ENCODE peak calls at places on chromosome 15, in seven cellular contexts. Z is CD8-positive, alpha-beta T cell; E is pancreas; R is uterus; D is esophagus muscularis mucosa; I is upper lobe of right lung; C is dorsolateral prefrontal cortex. Q is an unnamed sample.

GRCh38 chr15:95286911-95287769 is 1043.4 kb upstream of the NR2F2 start:
- DNase-seq in Z (no peak), E (no peak), R (no peak), D (no peak), I (no peak), C (no peak), Q (peak)

GRCh38 chr15:70267879-70268278 is 170.2 kb upstream of the TLE3 start:
- DNase-seq in Z (no peak), E (no peak), R (no peak), D (no peak), I (no peak), C (no peak), Q (no peak)

GRCh38 chr15:73954188-73955145 is 28.2 kb downstream of the LOXL1 start:
- DNase-seq in Z (no peak), E (no peak), R (no peak), D (no peak), I (peak), C (no peak), Q (no peak)

GRCh38 chr15:75672646-75673425 is 25.1 kb downstream of the SNX33 start:
- DNase-seq in Z (no peak), E (no peak), R (peak), D (no peak), I (no peak), C (no peak), Q (peak)

GRCh38 chr15:78880242-78880533 is 7.5 kb downstream of the MORF4L1 start:
- DNase-seq in Z (no peak), E (no peak), R (no peak), D (no peak), I (no peak), C (no peak), Q (no peak)

GRCh38 chr15:72503147-72503546 is 29.0 kb downstream of the ARIH1 start:
- DNase-seq in Z (no peak), E (no peak), R (no peak), D (no peak), I (no peak), C (no peak), Q (no peak)

GRCh38 chr15:52657338-52657737 is 21.9 kb downstream of the ATOSA start:
- DNase-seq in Z (no peak), E (no peak), R (no peak), D (no peak), I (no peak), C (no peak), Q (no peak)

GRCh38 chr15:29914441-29915053 is 92.3 kb upstream of the TJP1 start:
- DNase-seq in Z (no peak), E (peak), R (no peak), D (peak), I (no peak), C (no peak), Q (no peak)

GRCh38 chr15:85099195-85099803 is 117.6 kb downstream of the PDE8A start:
- DNase-seq in Z (no peak), E (no peak), R (no peak), D (no peak), I (no peak), C (peak), Q (no peak)

GRCh38 chr15:66294157-66294931 is 976 bp downstream of the DIS3L start:
- DNase-seq in Z (no peak), E (peak), R (peak), D (no peak), I (no peak), C (no peak), Q (no peak)

GRCh38 chr15:27784107-27784506 is 315.0 kb downstream of the OCA2 start:
- DNase-seq in Z (no peak), E (no peak), R (no peak), D (peak), I (no peak), C (no peak), Q (no peak)

GRCh38 chr15:53414167-53414566 is 345.3 kb downstream of the WDR72 start:
- DNase-seq in Z (no peak), E (peak), R (no peak), D (no peak), I (no peak), C (no peak), Q (no peak)

GRCh38 chr15:31970007-31970406 is 60.3 kb upstream of the CHRNA7 start:
- DNase-seq in Z (no peak), E (no peak), R (no peak), D (peak), I (no peak), C (no peak), Q (no peak)

GRCh38 chr15:38454687-38455071 is 752 bp downstream of the FAM98B start:
- DNase-seq in Z (no peak), E (no peak), R (no peak), D (no peak), I (no peak), C (no peak), Q (no peak)

GRCh38 chr15:83061680-83062079 is 5.4 kb downstream of the BTBD1 start:
- DNase-seq in Z (no peak), E (no peak), R (no peak), D (no peak), I (no peak), C (no peak), Q (no peak)

GRCh38 chr15:83065431-83065830 is 1.6 kb downstream of the BTBD1 start:
- DNase-seq in Z (no peak), E (no peak), R (no peak), D (no peak), I (no peak), C (no peak), Q (no peak)

GRCh38 chr15:83064859-83065258 is 2.2 kb downstream of the BTBD1 start:
- DNase-seq in Z (no peak), E (no peak), R (no peak), D (no peak), I (no peak), C (no peak), Q (no peak)

GRCh38 chr15:83062768-83063180 is 4.3 kb downstream of the BTBD1 start:
- DNase-seq in Z (no peak), E (no peak), R (no peak), D (no peak), I (no peak), C (no peak), Q (no peak)

DNA sequence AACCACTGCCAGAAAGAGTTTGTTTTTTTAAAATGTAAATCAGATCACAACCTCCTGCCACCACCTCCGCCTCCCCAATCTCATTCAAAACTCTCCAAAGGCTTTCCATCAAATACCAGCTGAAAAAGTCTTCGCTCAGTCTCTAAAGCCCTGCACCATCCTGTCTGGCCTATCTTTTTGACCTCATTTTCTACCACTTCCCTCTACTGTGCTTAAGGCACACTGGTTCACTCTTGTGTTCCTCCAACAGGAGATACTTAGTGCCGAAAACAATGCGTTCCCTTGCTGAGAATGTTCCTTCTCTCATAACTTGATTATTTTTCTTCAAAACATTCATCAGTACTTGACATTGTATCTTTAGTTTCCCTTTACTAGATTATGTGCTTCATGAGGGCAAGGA is 3.5 kb downstream of the BTBD1 start:
- DNase-seq in Z (no peak), E (no peak), R (no peak), D (no peak), I (no peak), C (no peak), Q (no peak)
- H3K4me3 ChIP-seq in Z (no peak), E (no peak), R (no peak), D (no peak), I (peak), C (peak), Q (no peak)

GRCh38 chr15:69014454-69014853 is at the start of gene NOX5:
- DNase-seq in Z (no peak), E (no peak), R (no peak), D (peak), I (no peak), C (no peak), Q (no peak)
- H3K27ac ChIP-seq in Z (no peak), E (no peak), R (no peak), D (no peak), I (no peak), C (no peak), Q (no peak)

GRCh38 chr15:101191242-101191641 is 60.6 kb downstream of the CHSY1 start:
- DNase-seq in Z (no peak), E (no peak), R (no peak), D (no peak), I (no peak), C (no peak), Q (no peak)

GRCh38 chr15:101193063-101193712 is 58.7 kb downstream of the CHSY1 start:
- DNase-seq in Z (no peak), E (no peak), R (peak), D (no peak), I (no peak), C (no peak), Q (peak)

GRCh38 chr15:101192081-101192480 is 59.8 kb downstream of the CHSY1 start:
- DNase-seq in Z (no peak), E (no peak), R (no peak), D (no peak), I (no peak), C (no peak), Q (no peak)

GRCh38 chr15:101193781-101194180 is 58.1 kb downstream of the CHSY1 start:
- DNase-seq in Z (no peak), E (no peak), R (no peak), D (no peak), I (no peak), C (no peak), Q (no peak)

GRCh38 chr15:101194246-101195138 is 57.4 kb downstream of the CHSY1 start:
- DNase-seq in Z (no peak), E (no peak), R (no peak), D (no peak), I (no peak), C (no peak), Q (no peak)
- H3K4me3 ChIP-seq in Z (no peak), E (no peak), R (no peak), D (no peak), I (peak), C (no peak), Q (no peak)

GRCh38 chr15:48667701-48668100 is 22.2 kb upstream of the FBN1 start:
- DNase-seq in Z (no peak), E (no peak), R (no peak), D (no peak), I (no peak), C (no peak), Q (no peak)
- H3K27ac ChIP-seq in Z (no peak), E (no peak), R (no peak), D (no peak), I (no peak), C (no peak), Q (no peak)

GRCh38 chr15:98799991-98800390 is 151.7 kb downstream of the IGF1R start:
- DNase-seq in Z (no peak), E (no peak), R (no peak), D (no peak), I (no peak), C (no peak), Q (no peak)
- H3K4me3 ChIP-seq in Z (no peak), E (no peak), R (no peak), D (peak), I (no peak), C (peak), Q (no peak)

GRCh38 chr15:34583399-34584320 is at the start of gene GOLGA8B:
- DNase-seq in Z (peak), E (peak), R (peak), D (no peak), I (peak), C (peak), Q (peak)

GRCh38 chr15:34584996-34585395 is 1.5 kb upstream of the GOLGA8B start:
- DNase-seq in Z (no peak), E (no peak), R (no peak), D (no peak), I (no peak), C (no peak), Q (no peak)

GRCh38 chr15:34584321-34584668 is 844 bp upstream of the GOLGA8B start:
- DNase-seq in Z (no peak), E (no peak), R (no peak), D (no peak), I (no peak), C (no peak), Q (no peak)

GRCh38 chr15:34582461-34583357 is 742 bp downstream of the GOLGA8B start:
- DNase-seq in Z (no peak), E (peak), R (peak), D (no peak), I (peak), C (no peak), Q (no peak)

DNA sequence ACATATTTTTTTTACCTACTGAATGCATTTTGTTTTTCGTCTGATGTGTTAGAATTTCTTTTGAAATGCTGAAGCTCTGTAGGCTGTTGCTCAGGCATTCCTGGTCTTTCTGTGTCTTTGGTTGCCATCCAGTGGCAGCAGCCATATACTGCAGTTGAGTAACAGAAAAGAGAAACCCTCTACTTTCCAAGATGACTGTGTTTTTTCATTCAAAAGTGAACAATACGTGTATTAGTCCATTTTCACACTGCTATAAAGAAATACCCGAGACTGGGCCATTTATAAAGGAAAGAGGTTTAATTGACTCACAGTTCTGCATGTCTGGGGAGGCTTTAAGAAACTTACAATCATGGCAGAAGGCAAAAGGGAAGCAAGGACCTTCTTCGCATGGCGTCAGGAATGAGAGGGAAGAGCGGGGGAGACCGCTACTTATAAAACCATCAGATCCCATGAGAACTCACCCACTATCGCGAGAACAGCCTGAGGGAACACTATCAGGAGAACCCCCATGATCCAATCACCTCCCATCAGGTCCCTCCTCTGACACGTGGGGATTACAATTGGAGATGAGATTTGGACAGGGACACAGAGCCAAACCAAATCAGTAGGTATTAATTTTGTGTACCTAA is 4.7 kb upstream of the GOLGA8B start:
- DNase-seq in Z (peak), E (peak), R (peak), D (no peak), I (no peak), C (peak), Q (peak)
- H3K27ac ChIP-seq in Z (no peak), E (no peak), R (peak), D (no peak), I (no peak), C (no peak), Q (no peak)

Q was measured in ovary.